ENCODE peak calls at places on chromosome 13, in five cellular contexts. B, F, V, O and L are unnamed samples.
A peak's percentile ranks its signal among the peaks of the same experiment; 100 is the strongest.

GRCh38 chr13:25630327-25630726 is 258.6 kb downstream of the ATP8A2 start:
- DNase-seq in O (no peak), B (no peak), F (no peak), V (no peak), L (peak; percentile 92)

GRCh38 chr13:42039946-42040729 is 8.3 kb upstream of the DGKH start:
- DNase-seq in V (peak; percentile 95), F (peak; percentile 65), O (peak; percentile 94), B (peak; percentile 91), L (no peak)

GRCh38 chr13:73235385-73235784 is 176.6 kb downstream of the KLF5 start:
- DNase-seq in F (no peak), O (no peak), V (no peak), B (no peak), L (no peak)

GRCh38 chr13:27038323-27038722 is 133.3 kb downstream of the USP12 start:
- DNase-seq in V (no peak), B (no peak), O (no peak), F (no peak), L (no peak)

GRCh38 chr13:32976046-32976781 is 40.0 kb upstream of the KL start:
- DNase-seq in O (no peak), V (no peak), F (no peak), B (no peak), L (no peak)

GRCh38 chr13:103948477-103948876 is 882.3 kb upstream of the SLC10A2 start:
- DNase-seq in O (no peak), B (no peak), V (no peak), F (no peak), L (no peak)

GRCh38 chr13:45473627-45474026 is 8.9 kb downstream of the COG3 start:
- DNase-seq in B (no peak), V (no peak), O (no peak), F (no peak), L (no peak)

GRCh38 chr13:30805603-30806011 is 70.3 kb downstream of the ALOX5AP start:
- DNase-seq in O (no peak), F (no peak), V (no peak), B (peak; percentile 62), L (no peak)

GRCh38 chr13:98509271-98510155 is 67.4 kb downstream of the STK24 start:
- DNase-seq in F (peak; percentile 33), O (peak; percentile 77), V (peak; percentile 64), B (no peak), L (no peak)

GRCh38 chr13:111225810-111226546 is 94.5 kb upstream of the TEX29 start:
- DNase-seq in F (no peak), O (no peak), B (no peak), V (no peak), L (no peak)

GRCh38 chr13:98406971-98407370 is 169.9 kb downstream of the STK24 start:
- DNase-seq in F (no peak), B (no peak), O (no peak), V (no peak), L (no peak)

GRCh38 chr13:24842533-24843278 is 78.7 kb downstream of the RNF17 start:
- DNase-seq in F (no peak), O (no peak), B (no peak), V (no peak), L (no peak)

GRCh38 chr13:91389186-91389585 is 9.2 kb upstream of the GPC5 start:
- DNase-seq in V (no peak), O (no peak), B (no peak), F (no peak), L (no peak)

GRCh38 chr13:47437411-47437810 is 540.6 kb upstream of the HTR2A start:
- DNase-seq in F (no peak), O (no peak), V (no peak), B (no peak), L (no peak)

GRCh38 chr13:73782781-73783180 is 351.4 kb downstream of the KLF12 start:
- DNase-seq in F (no peak), O (no peak), V (no peak), B (no peak), L (no peak)

GRCh38 chr13:76293346-76293745 is 592.9 kb downstream of the KCTD12 start:
- DNase-seq in F (no peak), O (no peak), V (no peak), B (no peak), L (no peak)

GRCh38 chr13:42275506-42275905 is 3.6 kb downstream of the AKAP11 start:
- DNase-seq in V (no peak), O (no peak), B (no peak), F (no peak), L (no peak)

GRCh38 chr13:97133955-97134354 is 88.2 kb upstream of the MBNL2 start:
- DNase-seq in F (no peak), B (no peak), V (no peak), O (no peak), L (no peak)

GRCh38 chr13:41222259-41222852 is 28.0 kb upstream of the KBTBD7 start:
- DNase-seq in F (no peak), O (peak; percentile 82), B (peak; percentile 66), V (no peak), L (no peak)

GRCh38 chr13:49791753-49792549 is 531 bp downstream of the KPNA3 start:
- DNase-seq in V (peak; percentile 82), B (peak; percentile 57), F (no peak), O (peak; percentile 62), L (no peak)

GRCh38 chr13:59000770-59001169 is 1163.0 kb downstream of the DIAPH3 start:
- DNase-seq in V (no peak), F (no peak), B (no peak), O (no peak), L (no peak)

GRCh38 chr13:100789481-100789880 is 114.9 kb upstream of the TMTC4 start:
- DNase-seq in F (no peak), O (no peak), V (peak; percentile 63), B (peak; percentile 17), L (no peak)

GRCh38 chr13:48221301-48222190 is 11.5 kb upstream of the ITM2B start:
- DNase-seq in O (no peak), B (no peak), V (no peak), F (no peak), L (no peak)

GRCh38 chr13:48232420-48233096 is 448 bp upstream of the ITM2B start:
- DNase-seq in V (no peak), O (peak; percentile 68), F (no peak), B (no peak), L (no peak)

GRCh38 chr13:25977216-25977615 is 74.6 kb downstream of the SHISA2 start:
- DNase-seq in B (peak; percentile 30), O (no peak), V (no peak), F (no peak), L (no peak)

GRCh38 chr13:22848539-22849052 is 332.2 kb upstream of the SGCG start:
- DNase-seq in V (no peak), F (no peak), O (peak; percentile 57), B (peak; percentile 7), L (no peak)

GRCh38 chr13:47025791-47026419 is 129.1 kb upstream of the HTR2A start:
- DNase-seq in V (no peak), O (no peak), F (no peak), B (no peak), L (no peak)

GRCh38 chr13:97302611-97303010 is 80.5 kb downstream of the MBNL2 start:
- DNase-seq in O (no peak), V (no peak), B (no peak), F (no peak), L (no peak)

GRCh38 chr13:90564096-90564495 is 783.4 kb upstream of the MIR17HG start:
- DNase-seq in V (no peak), O (no peak), B (no peak), F (no peak), L (no peak)

GRCh38 chr13:104837756-104838155 is 1697.7 kb downstream of the EFNB2 start:
- DNase-seq in B (no peak), O (no peak), V (no peak), F (no peak), L (no peak)

GRCh38 chr13:73825143-73825542 is 309.1 kb downstream of the KLF12 start:
- DNase-seq in B (no peak), O (no peak), F (no peak), V (no peak), L (no peak)

GRCh38 chr13:109572389-109572788 is 214.0 kb downstream of the IRS2 start:
- DNase-seq in B (no peak), O (no peak), F (no peak), V (no peak), L (no peak)

GRCh38 chr13:109575821-109576220 is 210.6 kb downstream of the IRS2 start:
- DNase-seq in O (no peak), V (no peak), B (no peak), F (no peak), L (no peak)

GRCh38 chr13:109577191-109577700 is 209.1 kb downstream of the IRS2 start:
- DNase-seq in F (no peak), V (no peak), B (no peak), O (no peak), L (no peak)

DNA sequence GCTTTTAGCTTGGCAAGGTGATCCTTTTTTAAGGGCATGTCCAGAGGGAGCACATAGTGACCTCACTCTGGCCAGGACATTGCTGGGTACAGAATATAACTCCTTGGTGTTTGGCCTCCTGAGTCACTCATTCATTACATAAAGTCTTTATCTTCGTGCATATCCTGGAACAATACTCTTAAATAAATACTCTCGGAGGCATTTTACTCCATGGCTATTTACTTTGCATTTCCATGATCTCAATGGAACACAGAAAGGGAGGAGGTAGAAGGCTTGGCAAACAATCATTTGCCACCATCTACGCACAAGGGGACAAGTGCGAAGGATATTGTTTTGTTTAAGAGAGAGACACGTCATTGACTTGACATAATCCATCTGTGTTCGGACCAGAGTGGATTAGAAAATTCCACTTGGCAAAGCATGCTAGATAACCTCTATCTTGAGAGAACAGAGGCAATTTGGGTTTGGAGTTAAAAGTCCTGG is 210.0 kb downstream of the IRS2 start:
- DNase-seq in O (peak; percentile 43), V (no peak), F (no peak), B (no peak), L (no peak)
- H3K36me3 ChIP-seq in O (no peaks in the 10 kb centered on the region), V (no peaks in the 10 kb centered on the region), F (no peaks in the 10 kb centered on the region), B (no peaks in the 10 kb centered on the region), L (no peaks in the 10 kb centered on the region)

DNA sequence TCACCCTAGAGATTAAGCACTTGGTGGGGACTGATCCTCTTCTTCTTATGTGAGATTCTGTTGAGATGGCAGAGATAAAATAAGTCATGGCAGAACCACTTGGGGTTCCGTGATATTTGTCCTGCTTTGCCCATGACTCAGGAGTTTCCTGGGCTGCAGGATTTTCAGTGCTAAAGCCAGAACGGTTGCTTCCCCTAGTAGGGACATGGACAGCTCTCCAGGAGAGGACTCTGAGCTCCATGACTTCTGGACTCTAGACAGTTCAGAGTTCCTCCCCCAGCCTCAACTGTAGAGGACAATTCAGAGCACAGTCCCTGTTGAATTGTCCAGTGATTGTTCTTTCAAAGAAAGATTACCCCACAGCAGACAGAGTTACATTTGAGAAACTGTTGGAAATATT is 98.8 kb downstream of the OLFM4 start:
- DNase-seq in V (no peak), B (no peak), F (no peak), O (no peak), L (no peak)
- H3K4me3 ChIP-seq in V (no peak overlapping the region), B (no peak overlapping the region), F (no peak overlapping the region), O (no peak overlapping the region), L (no peak overlapping the region)

GRCh38 chr13:39415403-39415802 is 187.6 kb downstream of the LHFPL6 start:
- DNase-seq in V (no peak), F (no peak), O (peak; percentile 25), B (peak; percentile 62), L (no peak)
- H3K36me3 ChIP-seq in V (no peaks in the 10 kb centered on the region), F (no peaks in the 10 kb centered on the region), O (no peaks in the 10 kb centered on the region), B (no peaks in the 10 kb centered on the region), L (no peaks in the 10 kb centered on the region)

DNA sequence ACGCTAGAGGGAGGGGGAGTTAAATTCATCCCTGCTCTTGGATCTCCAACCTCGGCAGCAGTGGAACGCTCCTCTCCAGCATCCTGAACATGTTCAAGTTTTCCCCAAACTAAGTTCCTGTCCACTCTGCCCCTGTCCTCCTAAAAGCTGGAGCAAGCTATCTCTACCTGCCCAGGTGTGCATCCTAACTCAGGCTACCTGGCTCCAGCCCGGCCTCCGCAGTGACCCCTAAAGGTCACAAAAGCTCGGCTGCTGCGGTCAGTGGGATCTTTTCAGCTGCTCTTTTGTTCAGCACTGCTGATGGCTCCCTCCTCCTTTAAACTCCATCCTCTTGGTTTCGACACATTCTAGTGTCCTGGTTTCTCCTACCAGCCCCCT is 1.4 kb downstream of the DCUN1D2 start:
- DNase-seq in V (no peak), B (peak; percentile 32), F (no peak), O (no peak), L (no peak)
- H3K4me3 ChIP-seq in V (peak overlapping the region; percentile 91), B (no peak overlapping the region), F (peak overlapping the region; percentile 98), O (no peak overlapping the region), L (peak overlapping the region; percentile 87)